ENCODE peak calls at places on chromosome 5, in nine cellular contexts. L is Peyer's patch; S is CD8-positive, alpha-beta T cell; N is kidney; V is left ventricle myocardium inferior; Q is uterus; P is thoracic aorta; Z is neural progenitor cell; W is cardiac muscle cell. K is an unnamed sample. For H3K36me3, the result is how much of the 10 kb centered on the place peaks cover.

GRCh38 chr5:35487255-35488035 is 130.2 kb upstream of the SPEF2 start:
- DNase-seq in L (no peak), S (no peak), N (no peak), V (no peak), Q (no peak), P (no peak), Z (no peak), W (peak), K (no peak)

GRCh38 chr5:176658007-176658599 is 10.8 kb downstream of the TSPAN17 start:
- DNase-seq in L (peak), S (peak), N (no peak), V (peak), Q (peak), P (no peak), Z (peak), W (peak), K (peak)

GRCh38 chr5:148151872-148152271 is 16.5 kb upstream of the SPINK14 start:
- DNase-seq in L (no peak), S (no peak), N (no peak), V (no peak), Q (no peak), P (no peak), Z (no peak), W (no peak), K (no peak)

GRCh38 chr5:171295299-171295698 is 13.7 kb upstream of the TLX3 start:
- DNase-seq in L (no peak), S (no peak), N (no peak), V (no peak), Q (no peak), P (no peak), Z (no peak), W (peak), K (peak)

GRCh38 chr5:131305906-131306305 is 42.1 kb downstream of the CDC42SE2 start:
- DNase-seq in L (no peak), S (no peak), N (no peak), V (no peak), Q (no peak), P (no peak), Z (no peak), W (peak), K (peak)

GRCh38 chr5:109681763-109682162 is 8.0 kb upstream of the MAN2A1 start:
- DNase-seq in L (no peak), S (no peak), N (no peak), V (no peak), Q (no peak), P (no peak), Z (no peak), W (no peak), K (no peak)

GRCh38 chr5:104754311-104754995 is 1191.9 kb upstream of the NUDT12 start:
- DNase-seq in L (no peak), S (no peak), N (no peak), V (no peak), Q (no peak), P (no peak), Z (no peak), W (no peak), K (no peak)

GRCh38 chr5:154366353-154366752 is 79.4 kb upstream of the SAP30L start:
- DNase-seq in L (no peak), S (no peak), N (no peak), V (no peak), Q (no peak), P (no peak), Z (no peak), W (peak), K (peak)

GRCh38 chr5:5139358-5140050 is 626 bp upstream of the ADAMTS16 start:
- DNase-seq in L (no peak), S (no peak), N (no peak), V (no peak), Q (no peak), P (no peak), Z (no peak), W (no peak), K (no peak)

GRCh38 chr5:14284366-14285148 is 141.4 kb downstream of the TRIO start:
- DNase-seq in L (no peak), S (no peak), N (no peak), V (no peak), Q (no peak), P (no peak), Z (peak), W (no peak), K (no peak)

GRCh38 chr5:79890871-79891249 is 100.2 kb downstream of the MTX3 start:
- DNase-seq in L (no peak), S (no peak), N (no peak), V (no peak), Q (no peak), P (no peak), Z (peak), W (no peak), K (no peak)
- TF ChIP-seq CTCF in L (no peak), S (no peak), N (no peak), V (no peak), Q (no peak), P (no peak), Z (peak), W (no peak), K (no peak)

DNA sequence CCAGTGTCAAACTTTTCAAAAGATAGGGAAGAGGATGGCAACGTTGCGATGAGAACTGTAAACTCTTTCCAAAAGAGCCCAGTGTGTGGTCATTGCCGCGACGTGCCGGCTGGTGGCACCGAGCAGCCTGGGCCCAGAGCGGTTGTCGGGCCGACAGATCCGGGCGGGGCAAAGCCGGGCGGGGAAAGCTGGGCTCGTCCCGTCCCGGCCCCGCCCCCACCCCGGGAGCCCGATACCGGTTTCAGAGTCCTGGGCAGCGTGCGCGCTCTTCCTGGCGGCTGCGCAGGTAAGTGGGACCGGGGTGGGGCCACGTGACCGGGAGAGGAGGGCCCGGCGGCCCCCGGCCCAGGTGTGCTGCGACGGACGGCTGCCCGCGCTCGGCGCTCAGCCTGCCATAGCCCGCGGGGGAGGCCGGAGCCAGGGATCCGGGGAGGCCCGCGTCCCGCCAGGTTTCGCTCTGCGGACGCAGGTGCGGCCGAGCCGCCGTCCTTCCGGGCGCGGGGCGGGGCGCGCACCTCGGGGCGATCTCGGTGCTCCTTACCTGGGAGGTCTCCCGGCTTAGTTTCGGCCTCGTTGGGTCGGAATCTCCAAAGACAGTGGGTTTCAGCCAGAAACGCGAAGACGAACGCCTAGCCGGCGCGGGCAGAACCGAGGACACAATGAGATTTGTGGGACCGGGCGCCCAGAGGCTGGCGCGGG is at the start of gene MARVELD2:
- DNase-seq in L (peak), S (peak), N (peak), V (peak), Q (peak), P (no peak), Z (peak), W (peak), K (peak)
- H3K27ac ChIP-seq in L (peak), S (no peak), N (peak), V (no peak), Q (no peak), P (no peak), Z (no peak), W (no peak), K (no peak)

DNA sequence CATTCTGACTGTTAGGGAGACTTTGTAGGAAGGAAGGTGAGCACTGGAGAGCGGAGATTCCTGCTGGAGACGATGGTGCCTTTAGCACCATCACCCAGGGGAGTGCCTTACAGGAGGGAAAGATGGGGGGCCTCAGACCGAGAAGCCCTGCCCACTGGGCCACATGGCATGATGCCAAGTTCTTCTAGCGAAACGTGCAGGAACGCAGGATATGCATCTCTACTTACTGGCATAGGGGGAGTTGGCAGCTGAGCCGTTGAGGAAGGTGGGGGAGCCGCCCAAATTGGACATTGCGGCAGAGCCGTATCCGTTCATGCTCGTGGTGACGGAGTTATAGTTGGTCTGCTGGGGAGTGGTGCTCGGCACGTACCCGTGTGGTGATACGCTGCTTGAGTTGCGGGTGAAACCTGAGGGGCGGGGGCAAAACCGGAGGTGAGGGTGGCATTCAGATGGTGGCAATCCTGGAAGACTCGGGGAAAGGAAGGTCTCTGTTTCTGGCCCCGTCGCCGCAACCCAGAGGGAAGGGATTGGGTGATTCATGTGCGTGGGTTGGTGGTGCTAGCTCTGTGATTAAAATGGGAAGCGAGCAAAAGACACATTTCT is 387.7 kb downstream of the EBF1 start:
- DNase-seq in L (no peak), S (no peak), N (no peak), V (no peak), Q (no peak), P (no peak), Z (no peak), W (no peak), K (no peak)
- H3K36me3 ChIP-seq in L (under half), S (under half), N (under half), V (half or more), Q (under half), P (under half), Z (under half), W (under half), K (under half)

DNA sequence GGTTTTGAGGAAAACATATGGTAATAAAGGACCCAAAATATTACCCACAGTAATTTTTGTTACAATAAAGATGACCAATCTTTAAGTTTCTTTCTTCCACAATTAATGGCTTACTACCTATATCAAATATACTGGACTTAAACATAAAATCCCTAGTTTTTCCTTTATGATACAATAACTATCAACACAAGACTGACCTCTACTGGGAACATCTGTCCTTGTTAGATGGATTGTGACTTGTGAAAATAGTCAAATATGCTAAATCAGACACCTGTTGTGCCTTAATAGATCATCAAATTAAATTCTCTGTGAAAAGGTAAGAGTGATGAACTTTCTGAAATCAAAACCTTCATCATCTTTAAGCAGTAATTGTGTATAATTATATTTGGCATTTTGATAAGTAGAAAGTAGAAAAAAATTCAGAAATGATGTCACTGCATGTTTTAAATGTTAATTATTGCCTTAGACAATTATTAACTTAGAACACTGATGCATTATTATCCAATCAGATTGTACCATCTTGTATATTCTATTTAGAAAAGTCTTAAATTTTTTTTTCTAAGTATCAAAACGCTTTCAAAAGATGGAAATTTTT is 113.6 kb downstream of the DEPDC1B start:
- DNase-seq in L (no peak), S (no peak), N (no peak), V (no peak), Q (no peak), P (no peak), Z (peak), W (peak), K (peak)
- TF ChIP-seq CTCF in L (no peak), S (no peak), N (no peak), V (peak), Q (peak), P (peak), Z (peak), W (peak), K (peak)

DNA sequence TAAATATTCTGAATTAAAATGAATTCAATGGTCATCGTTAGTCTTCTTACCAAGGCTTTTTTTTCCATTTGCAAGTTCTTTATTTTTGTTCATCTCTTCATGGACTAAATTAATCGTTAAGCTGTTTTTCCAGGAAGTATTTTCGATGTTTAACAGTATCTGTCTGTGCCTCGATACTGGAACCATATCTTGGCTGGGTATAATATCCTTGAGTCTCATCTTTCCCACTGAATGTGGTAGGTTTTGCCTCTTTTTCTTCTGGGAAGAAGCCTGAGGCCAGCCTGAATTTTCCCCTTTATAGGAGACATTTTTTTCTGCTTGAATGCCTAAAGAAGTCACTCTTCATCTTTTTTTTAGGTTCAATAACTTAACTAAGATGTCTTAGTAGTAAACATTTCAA is 4.0 kb upstream of the SEPTIN8 start:
- DNase-seq in L (no peak), S (no peak), N (no peak), V (no peak), Q (no peak), P (no peak), Z (no peak), W (no peak), K (no peak)
- H3K27ac ChIP-seq in L (no peak), S (no peak), N (no peak), V (no peak), Q (no peak), P (no peak), Z (no peak), W (no peak), K (no peak)

GRCh38 chr5:882253-883185 is 10.1 kb downstream of the BRD9 start:
- DNase-seq in L (no peak), S (no peak), N (peak), V (no peak), Q (no peak), P (no peak), Z (no peak), W (no peak), K (no peak)
- H3K36me3 ChIP-seq in L (under half), S (half or more), N (half or more), V (half or more), Q (under half), P (half or more), Z (under half), W (under half), K (half or more)